ENCODE peak calls at places on chromosomes 3 and 15, in six cellular contexts. K is neural progenitor cell, J is hepatocyte, Q is fibroblast of lung, P is mammary epithelial cell, G is GM12878. A is an unnamed sample.

GRCh38 chr3:129650256-129650872 is 43.9 kb upstream of the PLXND1 start:
- DNase-seq in P (peak), G (no peak), K (peak), J (peak), Q (peak), A (peak)

GRCh38 chr3:30511524-30512278 is 94.7 kb upstream of the TGFBR2 start:
- DNase-seq in P (peak), K (no peak), J (peak), G (no peak), Q (peak), A (peak)

GRCh38 chr15:67832965-67833503 is 6.8 kb downstream of the RNU6-1 start:
- DNase-seq in K (peak), Q (no peak), G (no peak), P (no peak), J (no peak), A (no peak)

GRCh38 chr3:180383332-180384020 is 218.5 kb upstream of the TTC14 start:
- DNase-seq in J (no peak), G (no peak), Q (no peak), P (peak), K (no peak), A (peak)

GRCh38 chr15:37793851-37794250 is 140.6 kb upstream of the TMCO5A start:
- DNase-seq in G (no peak), J (no peak), P (no peak), Q (no peak), K (peak), A (no peak)

GRCh38 chr3:13346481-13347389 is 73.4 kb downstream of the NUP210 start:
- DNase-seq in G (no peak), K (peak), Q (no peak), J (no peak), P (no peak), A (no peak)

GRCh38 chr3:72844436-72844999 is 3.7 kb downstream of the SHQ1 start:
- DNase-seq in G (no peak), P (peak), K (no peak), Q (peak), J (no peak), A (peak)

GRCh38 chr3:4504340-4505261 is 11.5 kb downstream of the ITPR1 start:
- DNase-seq in P (peak), K (no peak), J (no peak), Q (no peak), G (no peak), A (peak)

GRCh38 chr15:68528891-68529290 is 49.9 kb upstream of the CORO2B start:
- DNase-seq in K (no peak), P (peak), J (no peak), G (no peak), Q (peak), A (no peak)

GRCh38 chr3:8452112-8452511 is 49.5 kb upstream of the LMCD1 start:
- DNase-seq in P (no peak), K (no peak), G (no peak), J (no peak), Q (no peak), A (no peak)

GRCh38 chr3:25785826-25786225 is 2.6 kb upstream of the NGLY1 start:
- DNase-seq in J (no peak), Q (no peak), G (no peak), P (peak), K (no peak), A (peak)

GRCh38 chr3:54836876-54837275 is 91.0 kb downstream of the LRTM1 start:
- DNase-seq in P (no peak), J (peak), K (no peak), G (no peak), Q (peak), A (no peak)

GRCh38 chr15:43278869-43279268 is 12.1 kb upstream of the TGM5 start:
- DNase-seq in J (no peak), G (no peak), Q (no peak), K (no peak), P (no peak), A (no peak)

GRCh38 chr15:77606142-77607034 is 26.3 kb downstream of the LINGO1 start:
- DNase-seq in G (no peak), Q (peak), J (no peak), P (no peak), K (no peak), A (peak)

GRCh38 chr15:82045179-82045891 is 483 bp downstream of the MEX3B start:
- DNase-seq in Q (peak), J (peak), P (peak), G (no peak), K (peak), A (peak)

GRCh38 chr3:121414924-121415323 is 130.9 kb downstream of the POLQ start:
- DNase-seq in Q (no peak), J (no peak), P (no peak), G (no peak), K (no peak), A (no peak)

GRCh38 chr3:42071720-42072582 is 19.2 kb upstream of the TRAK1 start:
- DNase-seq in G (no peak), Q (peak), P (peak), J (peak), K (peak), A (peak)

GRCh38 chr3:111735271-111735758 is 123.8 kb upstream of the PHLDB2 start:
- DNase-seq in G (no peak), K (no peak), Q (peak), P (peak), J (peak), A (peak)

GRCh38 chr3:49699281-49699723 is 9.9 kb downstream of the RNF123 start:
- DNase-seq in K (no peak), P (no peak), G (no peak), Q (no peak), J (no peak), A (peak)

GRCh38 chr15:65344909-65345275 is 32.9 kb downstream of the IGDCC3 start:
- DNase-seq in Q (no peak), G (no peak), P (peak), K (no peak), J (no peak), A (peak)

GRCh38 chr3:179811321-179812095 is 158.7 kb downstream of the USP13 start:
- DNase-seq in P (peak), Q (peak), G (peak), J (peak), K (peak), A (peak)

GRCh38 chr3:34263014-34263714 is 464.7 kb downstream of the PDCD6IP start:
- DNase-seq in P (no peak), Q (no peak), J (no peak), K (no peak), G (no peak), A (no peak)

GRCh38 chr3:72625616-72626337 is 222.5 kb downstream of the SHQ1 start:
- DNase-seq in K (no peak), Q (peak), P (peak), J (peak), G (no peak), A (peak)

GRCh38 chr3:47440131-47440530 is 35.6 kb downstream of the SCAP start:
- DNase-seq in Q (no peak), G (no peak), P (no peak), K (peak), J (no peak), A (peak)

GRCh38 chr3:56593455-56594158 is 36.6 kb downstream of the CCDC66 start:
- DNase-seq in Q (no peak), P (no peak), J (no peak), G (no peak), K (no peak), A (no peak)

GRCh38 chr15:68797157-68797556 is 23.5 kb downstream of the ANP32A start:
- DNase-seq in K (no peak), J (no peak), Q (peak), G (no peak), P (no peak), A (peak)

GRCh38 chr3:88960019-88960418 is 147.4 kb upstream of the EPHA3 start:
- DNase-seq in K (no peak), J (no peak), G (no peak), Q (no peak), P (no peak), A (no peak)

GRCh38 chr15:58415636-58416035 is 16.2 kb upstream of the LIPC start:
- DNase-seq in P (no peak), K (no peak), G (no peak), J (no peak), Q (no peak), A (peak)

GRCh38 chr15:96789999-96790398 is 459.5 kb downstream of the NR2F2 start:
- DNase-seq in J (no peak), P (no peak), K (no peak), Q (no peak), G (no peak), A (no peak)

GRCh38 chr15:77067691-77068367 is 3.1 kb downstream of the TSPAN3 start:
- DNase-seq in G (no peak), Q (no peak), J (peak), K (no peak), P (no peak), A (no peak)

GRCh38 chr3:124774305-124774673 is 44.0 kb downstream of the UMPS start:
- DNase-seq in Q (peak), P (no peak), G (no peak), K (peak), J (peak), A (peak)

GRCh38 chr3:20776717-20777116 is 590.7 kb upstream of the SGO1 start:
- DNase-seq in J (no peak), Q (no peak), K (no peak), G (no peak), P (no peak), A (no peak)

GRCh38 chr15:101009176-101009575 is 90.0 kb downstream of the LRRK1 start:
- DNase-seq in K (no peak), G (no peak), P (no peak), J (no peak), Q (no peak), A (no peak)

GRCh38 chr3:81245505-81245904 is 515.9 kb downstream of the GBE1 start:
- DNase-seq in Q (peak), P (no peak), K (no peak), J (no peak), G (no peak), A (peak)
- TF ChIP-seq EZH2 in Q (no peak), P (no peak), K (no peak), J (no peak), G (no peak), A (no peak)

GRCh38 chr3:128486692-128487537 is 6.1 kb downstream of the GATA2 start:
- DNase-seq in P (peak), Q (peak), J (no peak), G (no peak), K (peak), A (peak)
- H3K4me3 ChIP-seq in P (peak), Q (peak), J (peak), G (peak), K (peak), A (peak)

GRCh38 chr3:146542968-146543367 is 1.4 kb downstream of the PLSCR1 start:
- DNase-seq in G (no peak), Q (no peak), J (no peak), P (no peak), K (no peak), A (no peak)
- TF ChIP-seq EZH2 in G (no peak), Q (no peak), J (no peak), P (no peak), K (no peak), A (no peak)

GRCh38 chr3:127744216-127744815 is 71.6 kb downstream of the ABTB1 start:
- DNase-seq in J (no peak), K (no peak), G (no peak), Q (no peak), P (no peak), A (no peak)
- H3K4me3 ChIP-seq in J (no peak), K (no peak), G (no peak), Q (no peak), P (no peak), A (no peak)

GRCh38 chr3:68535782-68536181 is 396.6 kb downstream of the TAFA4 start:
- DNase-seq in K (no peak), J (no peak), P (no peak), G (no peak), Q (no peak), A (no peak)
- TF ChIP-seq EZH2 in K (no peak), J (no peak), P (no peak), G (no peak), Q (no peak), A (no peak)

GRCh38 chr3:196076721-196077120 is 5.2 kb downstream of the TFRC start:
- DNase-seq in K (no peak), P (no peak), J (no peak), G (no peak), Q (no peak), A (no peak)
- H3K4me3 ChIP-seq in K (no peak), P (no peak), J (no peak), G (peak), Q (no peak), A (no peak)

A was measured in GM23248.